ENCODE peak calls at places on chromosomes 16 and 17, in four cellular contexts. N is endodermal cell, S is IMR-90, G is uterus. M is an unnamed sample.

GRCh38 chr17:71975331-71975801 is 145.5 kb upstream of the SOX9 start:
- DNase-seq in N (peak), S (peak), G (peak), M (peak)

GRCh38 chr16:57618306-57619132 is 9.9 kb upstream of the ADGRG1 start:
- DNase-seq in G (no peak), S (peak), N (peak), M (no peak)

GRCh38 chr17:43338886-43339516 is 59.8 kb upstream of the ARL4D start:
- DNase-seq in N (peak), G (peak), S (no peak), M (peak)

GRCh38 chr17:75288784-75289121 is 480 bp downstream of the SLC25A19 start:
- DNase-seq in S (no peak), N (peak), G (no peak), M (no peak)

GRCh38 chr17:2701161-2701995 is 10.2 kb downstream of the CLUH start:
- DNase-seq in N (peak), G (peak), S (no peak), M (no peak)

GRCh38 chr17:13462161-13462560 is 139.6 kb downstream of the HS3ST3A1 start:
- DNase-seq in G (no peak), N (no peak), S (peak), M (peak)

GRCh38 chr16:53829186-53829747 is 125.3 kb downstream of the FTO start:
- DNase-seq in S (peak), G (no peak), N (no peak), M (peak)

GRCh38 chr17:80195671-80196529 is 24.2 kb downstream of the SGSH start:
- DNase-seq in N (peak), S (no peak), G (no peak), M (peak)

GRCh38 chr17:75394332-75394918 is 11.1 kb downstream of the GRB2 start:
- DNase-seq in N (no peak), G (no peak), S (no peak), M (no peak)

GRCh38 chr16:56742030-56742984 is 12.4 kb downstream of the NUP93 start:
- DNase-seq in S (peak), G (no peak), N (no peak), M (peak)

GRCh38 chr17:4806420-4806769 is 557 bp upstream of the PLD2 start:
- DNase-seq in S (no peak), N (no peak), G (no peak), M (no peak)

GRCh38 chr16:12801511-12802042 is 2.1 kb downstream of the CPPED1 start:
- DNase-seq in N (no peak), G (no peak), S (peak), M (peak)

GRCh38 chr16:69503244-69503643 is 62.5 kb upstream of the NFAT5 start:
- DNase-seq in S (no peak), N (no peak), G (no peak), M (no peak)

GRCh38 chr17:10081571-10082169 is 116.7 kb downstream of the GAS7 start:
- DNase-seq in S (no peak), N (peak), G (no peak), M (no peak)

GRCh38 chr17:70128727-70129238 is 40.5 kb upstream of the KCNJ2 start:
- DNase-seq in N (no peak), S (no peak), G (no peak), M (no peak)

GRCh38 chr16:87608400-87608985 is 6.2 kb downstream of the JPH3 start:
- DNase-seq in N (peak), G (no peak), S (peak), M (peak)

GRCh38 chr17:70905796-70906195 is 736.5 kb downstream of the KCNJ2 start:
- DNase-seq in S (peak), N (no peak), G (peak), M (peak)

GRCh38 chr17:42814633-42815399 is 9.3 kb downstream of the BECN1 start:
- DNase-seq in G (no peak), N (no peak), S (peak), M (peak)

GRCh38 chr17:29444589-29444988 is 54.4 kb downstream of the TAOK1 start:
- DNase-seq in G (no peak), S (peak), N (no peak), M (peak)

GRCh38 chr17:56793506-56793905 is 40.2 kb downstream of the C17orf67 start:
- DNase-seq in N (no peak), G (no peak), S (no peak), M (no peak)

GRCh38 chr17:43468746-43469544 is 14.8 kb upstream of the DHX8 start:
- DNase-seq in G (no peak), N (no peak), S (peak), M (peak)

GRCh38 chr17:42560246-42560645 is 1.7 kb upstream of the COASY start:
- DNase-seq in N (no peak), S (no peak), G (no peak), M (no peak)

GRCh38 chr17:81241648-81242420 is 2.7 kb downstream of the NDUFAF8 start:
- DNase-seq in S (peak), G (peak), N (peak), M (peak)

GRCh38 chr16:49092704-49093103 is 188.9 kb downstream of the CBLN1 start:
- DNase-seq in S (no peak), G (no peak), N (no peak), M (no peak)

GRCh38 chr17:48215583-48216139 is 108.1 kb downstream of the SNX11 start:
- DNase-seq in N (peak), S (peak), G (no peak), M (peak)

GRCh38 chr16:78105517-78105916 is 6.1 kb downstream of the WWOX start:
- DNase-seq in N (no peak), S (no peak), G (no peak), M (no peak)

GRCh38 chr16:69712914-69713581 is 13.3 kb downstream of the NQO1 start:
- DNase-seq in G (no peak), N (no peak), S (no peak), M (peak)

GRCh38 chr16:56643080-56643778 is 4.8 kb downstream of the MT1A start:
- DNase-seq in S (no peak), G (peak), N (peak), M (peak)

GRCh38 chr16:16166085-16166484 is 57.2 kb downstream of the ABCC6 start:
- DNase-seq in G (no peak), S (no peak), N (no peak), M (no peak)

GRCh38 chr17:55683554-55684315 is 38.9 kb downstream of the TMEM100 start:
- DNase-seq in G (no peak), S (no peak), N (no peak), M (no peak)

GRCh38 chr16:316741-317464 is 33.9 kb downstream of the PDIA2 start:
- DNase-seq in N (no peak), G (no peak), S (no peak), M (no peak)

GRCh38 chr17:75652934-75653549 is 13.9 kb downstream of the RECQL5 start:
- DNase-seq in N (peak), S (peak), G (no peak), M (peak)

GRCh38 chr17:30812218-30813177 is 12.0 kb downstream of the CRLF3 start:
- DNase-seq in G (no peak), S (peak), N (no peak), M (peak)

GRCh38 chr16:72858611-72859493 is 189.1 kb downstream of the ZFHX3 start:
- DNase-seq in S (peak), G (no peak), N (no peak), M (peak)
- TF ChIP-seq CTCF in S (no peak), G (no peak), N (no peak), M (no peak)

DNA sequence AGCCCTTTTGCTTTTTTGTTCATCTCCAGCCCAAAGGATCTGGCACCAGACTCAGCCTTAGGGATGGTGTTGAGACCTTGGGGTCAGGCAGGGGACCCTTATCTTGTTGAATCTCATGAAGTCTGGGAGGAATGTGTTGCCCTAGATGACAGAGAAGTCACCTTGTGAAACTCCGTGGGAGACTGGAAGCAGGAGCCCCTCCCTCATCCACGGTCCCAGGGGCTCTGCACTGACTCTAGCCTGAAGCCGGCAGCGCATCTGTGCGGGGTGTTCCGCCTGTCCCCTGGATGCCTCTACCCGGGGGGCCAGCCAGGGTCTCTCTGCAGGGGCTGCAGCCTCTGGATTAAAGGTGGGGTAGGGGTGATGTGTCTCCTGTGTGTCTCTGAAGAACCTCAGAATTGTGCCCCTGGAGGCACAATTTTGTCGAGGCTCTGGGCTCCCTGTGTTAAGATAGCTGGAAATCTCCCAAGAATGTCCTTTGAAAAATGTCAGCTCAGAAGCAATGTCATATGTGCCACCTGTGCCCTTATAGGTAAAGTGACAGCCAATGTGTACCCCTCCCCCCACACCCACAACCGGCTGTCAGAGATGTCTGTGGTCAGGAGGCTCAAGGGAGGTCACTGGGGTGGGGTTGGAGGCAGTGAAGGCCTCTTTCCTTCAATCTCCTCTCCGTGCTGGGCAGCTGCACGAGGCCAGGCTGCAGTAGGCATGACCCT is 32.1 kb upstream of the CDC42EP4 start:
- DNase-seq in S (no peak), G (no peak), N (no peak), M (no peak)
- H3K4me3 ChIP-seq in S (no peak), G (no peak), N (no peak), M (no peak)

DNA sequence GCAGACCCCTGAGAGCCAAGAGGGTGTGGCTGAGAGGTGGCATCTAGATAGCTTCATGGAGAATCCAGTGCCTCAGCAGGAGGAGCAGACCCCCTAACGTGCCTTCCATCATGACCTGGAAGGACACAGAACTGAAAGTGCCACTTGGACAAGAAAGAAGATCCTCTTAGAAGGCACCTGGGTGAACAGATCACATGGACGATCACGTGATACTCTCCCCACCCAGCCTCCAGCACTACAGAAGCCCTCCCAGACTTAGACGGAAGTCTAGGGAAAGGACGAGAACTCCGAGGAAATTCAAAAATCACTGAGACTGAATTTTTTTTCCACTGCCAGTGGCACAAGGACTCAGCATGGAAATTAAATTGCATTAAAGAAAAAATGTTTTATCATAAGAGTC is 113.4 kb downstream of the MRM1 start:
- DNase-seq in N (no peak), G (no peak), S (no peak), M (no peak)
- TF ChIP-seq CTCF in N (no peak), G (no peak), S (no peak), M (no peak)

DNA sequence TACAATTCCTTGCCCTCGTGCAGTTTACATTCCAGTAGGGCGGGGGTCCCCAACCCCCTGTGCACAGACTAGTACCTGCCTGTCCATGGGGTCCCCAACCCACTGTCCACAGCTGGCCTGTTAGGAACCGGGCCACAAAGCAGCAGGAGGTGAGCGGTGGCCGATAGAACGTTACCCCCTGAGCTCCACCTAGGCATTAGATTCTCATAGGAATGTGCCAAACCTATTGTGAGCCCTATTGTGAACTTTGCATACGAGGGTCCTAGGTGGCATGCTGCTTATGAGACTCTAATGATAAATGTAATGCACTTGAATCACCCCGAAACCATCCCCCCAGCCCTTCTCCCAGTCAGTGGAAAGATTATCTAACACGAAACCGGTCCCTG is 1.5 kb downstream of the REXO5 start:
- DNase-seq in G (no peak), N (no peak), S (no peak), M (no peak)
- H3K4me3 ChIP-seq in G (no peak), N (peak), S (no peak), M (no peak)

M was measured in cardiac fibroblast.